ENCODE peak calls at places on chromosomes 4 and X, in seven cellular contexts. One of them, this sample, is unnamed.
A peak's percentile ranks its signal among the peaks of the same experiment; 100 is the strongest.

GRCh38 chr4:17523626-17524025 is 8.7 kb downstream of the CLRN2 start:
- DNase-seq in endothelial cell: no peak
- DNase-seq in osteoblast: no peak
- DNase-seq in ovary: no peak
- DNase-seq in CD4-positive, alpha-beta T cell: no peak
- DNase-seq in thyroid gland: no peak
- DNase-seq in foreskin fibroblast: no peak
- DNase-seq in this sample: no peak

GRCh38 chr4:110007217-110007616 is 94.5 kb downstream of the EGF start:
- DNase-seq in endothelial cell: no peak
- DNase-seq in osteoblast: no peak
- DNase-seq in ovary: no peak
- DNase-seq in CD4-positive, alpha-beta T cell: no peak
- DNase-seq in thyroid gland: no peak
- DNase-seq in foreskin fibroblast: no peak
- DNase-seq in this sample: no peak

GRCh38 chr4:92305878-92306520 is 2.2 kb downstream of the GRID2 start:
- DNase-seq in endothelial cell: peak; percentile 34
- DNase-seq in osteoblast: no peak
- DNase-seq in ovary: no peak
- DNase-seq in CD4-positive, alpha-beta T cell: no peak
- DNase-seq in thyroid gland: no peak
- DNase-seq in foreskin fibroblast: no peak
- DNase-seq in this sample: no peak

GRCh38 chr4:27638163-27638915 is 777.7 kb downstream of the STIM2 start:
- DNase-seq in endothelial cell: no peak
- DNase-seq in osteoblast: no peak
- DNase-seq in ovary: no peak
- DNase-seq in CD4-positive, alpha-beta T cell: no peak
- DNase-seq in thyroid gland: no peak
- DNase-seq in foreskin fibroblast: peak; percentile 6
- DNase-seq in this sample: no peak

GRCh38 chr4:153223935-153224334 is 19.7 kb downstream of the TRIM2 start:
- DNase-seq in endothelial cell: no peak
- DNase-seq in osteoblast: no peak
- DNase-seq in ovary: no peak
- DNase-seq in CD4-positive, alpha-beta T cell: no peak
- DNase-seq in thyroid gland: peak; percentile 80
- DNase-seq in foreskin fibroblast: peak; percentile 67
- DNase-seq in this sample: no peak

GRCh38 chr4:38424171-38424871 is 239.7 kb upstream of the KLF3 start:
- DNase-seq in endothelial cell: peak; percentile 69
- DNase-seq in osteoblast: no peak
- DNase-seq in ovary: peak; percentile 16
- DNase-seq in CD4-positive, alpha-beta T cell: no peak
- DNase-seq in thyroid gland: peak; percentile 8
- DNase-seq in foreskin fibroblast: no peak
- DNase-seq in this sample: no peak

GRCh38 chr4:169810325-169811323 is 52.9 kb upstream of the HPF1 start:
- DNase-seq in endothelial cell: peak; percentile 51
- DNase-seq in osteoblast: peak; percentile 92
- DNase-seq in ovary: no peak
- DNase-seq in CD4-positive, alpha-beta T cell: no peak
- DNase-seq in thyroid gland: peak; percentile 10
- DNase-seq in foreskin fibroblast: peak; percentile 85
- DNase-seq in this sample: no peak

GRCh38 chr4:5361968-5362367 is 310.7 kb downstream of the STK32B start:
- DNase-seq in endothelial cell: peak; percentile 15
- DNase-seq in osteoblast: no peak
- DNase-seq in ovary: no peak
- DNase-seq in CD4-positive, alpha-beta T cell: no peak
- DNase-seq in thyroid gland: no peak
- DNase-seq in foreskin fibroblast: peak; percentile 32
- DNase-seq in this sample: no peak

GRCh38 chr4:85760521-85760920 is 285.6 kb downstream of the ARHGAP24 start:
- DNase-seq in endothelial cell: no peak
- DNase-seq in osteoblast: no peak
- DNase-seq in ovary: no peak
- DNase-seq in CD4-positive, alpha-beta T cell: no peak
- DNase-seq in thyroid gland: no peak
- DNase-seq in foreskin fibroblast: peak; percentile 54
- DNase-seq in this sample: no peak

GRCh38 chr4:69689530-69690111 is 36.6 kb upstream of the UGT2A1 start:
- DNase-seq in endothelial cell: no peak
- DNase-seq in osteoblast: no peak
- DNase-seq in ovary: no peak
- DNase-seq in CD4-positive, alpha-beta T cell: no peak
- DNase-seq in thyroid gland: no peak
- DNase-seq in foreskin fibroblast: peak; percentile 60
- DNase-seq in this sample: no peak

GRCh38 chrX:144335402-144335801 is 451.5 kb downstream of the UBE2NL start:
- DNase-seq in endothelial cell: no peak
- DNase-seq in osteoblast: no peak
- DNase-seq in ovary: no peak
- DNase-seq in CD4-positive, alpha-beta T cell: no peak
- DNase-seq in thyroid gland: no peak
- DNase-seq in foreskin fibroblast: no peak
- DNase-seq in this sample: no peak

GRCh38 chr4:112523008-112523440 is 7.0 kb upstream of the NEUROG2 start:
- DNase-seq in endothelial cell: peak; percentile 77
- DNase-seq in osteoblast: peak; percentile 87
- DNase-seq in ovary: peak; percentile 28
- DNase-seq in CD4-positive, alpha-beta T cell: no peak
- DNase-seq in thyroid gland: no peak
- DNase-seq in foreskin fibroblast: peak; percentile 73
- DNase-seq in this sample: no peak

GRCh38 chrX:16431266-16431665 is 218.7 kb upstream of the S100G start:
- DNase-seq in endothelial cell: no peak
- DNase-seq in osteoblast: no peak
- DNase-seq in ovary: no peak
- DNase-seq in CD4-positive, alpha-beta T cell: no peak
- DNase-seq in thyroid gland: no peak
- DNase-seq in foreskin fibroblast: no peak
- DNase-seq in this sample: no peak

GRCh38 chrX:132094169-132094568 is 33.7 kb downstream of the FRMD7 start:
- DNase-seq in endothelial cell: no peak
- DNase-seq in osteoblast: no peak
- DNase-seq in ovary: no peak
- DNase-seq in CD4-positive, alpha-beta T cell: no peak
- DNase-seq in thyroid gland: no peak
- DNase-seq in foreskin fibroblast: peak; percentile 12
- DNase-seq in this sample: no peak

GRCh38 chrX:63993936-63994335 is 208.9 kb upstream of the ARHGEF9 start:
- DNase-seq in endothelial cell: no peak
- DNase-seq in osteoblast: no peak
- DNase-seq in ovary: no peak
- DNase-seq in CD4-positive, alpha-beta T cell: no peak
- DNase-seq in thyroid gland: no peak
- DNase-seq in foreskin fibroblast: no peak
- DNase-seq in this sample: no peak

GRCh38 chrX:140040397-140040796 is 75.1 kb upstream of the CXorf66 start:
- DNase-seq in endothelial cell: no peak
- DNase-seq in osteoblast: no peak
- DNase-seq in ovary: no peak
- DNase-seq in CD4-positive, alpha-beta T cell: no peak
- DNase-seq in thyroid gland: no peak
- DNase-seq in foreskin fibroblast: no peak
- DNase-seq in this sample: no peak

GRCh38 chr4:3531306-3531886 is 826 bp downstream of the LRPAP1 start:
- DNase-seq in endothelial cell: no peak
- DNase-seq in osteoblast: peak; percentile 94
- DNase-seq in ovary: no peak
- DNase-seq in CD4-positive, alpha-beta T cell: no peak
- DNase-seq in thyroid gland: no peak
- DNase-seq in foreskin fibroblast: peak; percentile 30
- DNase-seq in this sample: no peak

GRCh38 chr4:153064571-153064970 is 128.4 kb downstream of the FHDC1 start:
- DNase-seq in endothelial cell: no peak
- DNase-seq in osteoblast: peak; percentile 15
- DNase-seq in ovary: no peak
- DNase-seq in CD4-positive, alpha-beta T cell: no peak
- DNase-seq in thyroid gland: peak; percentile 24
- DNase-seq in foreskin fibroblast: no peak
- DNase-seq in this sample: no peak

GRCh38 chr4:89438102-89438831 is 130.7 kb upstream of the GPRIN3 start:
- DNase-seq in endothelial cell: no peak
- DNase-seq in osteoblast: peak; percentile 67
- DNase-seq in ovary: no peak
- DNase-seq in CD4-positive, alpha-beta T cell: peak; percentile 29
- DNase-seq in thyroid gland: peak; percentile 27
- DNase-seq in foreskin fibroblast: peak; percentile 58
- DNase-seq in this sample: no peak

GRCh38 chr4:5863461-5864113 is 29.3 kb downstream of the CRMP1 start:
- DNase-seq in endothelial cell: no peak
- DNase-seq in osteoblast: peak; percentile 94
- DNase-seq in ovary: no peak
- DNase-seq in CD4-positive, alpha-beta T cell: no peak
- DNase-seq in thyroid gland: no peak
- DNase-seq in foreskin fibroblast: peak; percentile 73
- DNase-seq in this sample: no peak

GRCh38 chr4:150960079-150960478 is 55.0 kb downstream of the LRBA start:
- DNase-seq in endothelial cell: no peak
- DNase-seq in osteoblast: peak; percentile 82
- DNase-seq in ovary: no peak
- DNase-seq in CD4-positive, alpha-beta T cell: no peak
- DNase-seq in thyroid gland: no peak
- DNase-seq in foreskin fibroblast: peak; percentile 54
- DNase-seq in this sample: no peak

GRCh38 chrX:38561126-38561868 is at the start of gene TSPAN7:
- DNase-seq in endothelial cell: peak; percentile 78
- DNase-seq in osteoblast: peak; percentile 86
- DNase-seq in ovary: peak; percentile 84
- DNase-seq in CD4-positive, alpha-beta T cell: peak; percentile 66
- DNase-seq in thyroid gland: peak; percentile 84
- DNase-seq in foreskin fibroblast: peak; percentile 80
- DNase-seq in this sample: peak; percentile 56

GRCh38 chrX:37504991-37505390 is 66.5 kb upstream of the LANCL3 start:
- DNase-seq in endothelial cell: no peak
- DNase-seq in osteoblast: no peak
- DNase-seq in ovary: no peak
- DNase-seq in CD4-positive, alpha-beta T cell: no peak
- DNase-seq in thyroid gland: no peak
- DNase-seq in foreskin fibroblast: no peak
- DNase-seq in this sample: no peak

GRCh38 chrX:37509349-37509748 is 62.1 kb upstream of the LANCL3 start:
- DNase-seq in endothelial cell: peak; percentile 3
- DNase-seq in osteoblast: no peak
- DNase-seq in ovary: no peak
- DNase-seq in CD4-positive, alpha-beta T cell: no peak
- DNase-seq in thyroid gland: no peak
- DNase-seq in foreskin fibroblast: no peak
- DNase-seq in this sample: no peak
- TF ChIP-seq CTCF in endothelial cell: no peak
- TF ChIP-seq CTCF in osteoblast: peak; percentile 36
- TF ChIP-seq CTCF in ovary: no peak
- TF ChIP-seq CTCF in CD4-positive, alpha-beta T cell: no peak
- TF ChIP-seq CTCF in thyroid gland: peak; percentile 21
- TF ChIP-seq CTCF in foreskin fibroblast: no peak
- TF ChIP-seq CTCF in this sample: no peak

GRCh38 chr4:55838356-55838755 is 15.1 kb upstream of the EXOC1 start:
- DNase-seq in endothelial cell: no peak
- DNase-seq in osteoblast: no peak
- DNase-seq in ovary: no peak
- DNase-seq in CD4-positive, alpha-beta T cell: no peak
- DNase-seq in thyroid gland: no peak
- DNase-seq in foreskin fibroblast: peak; percentile 65
- DNase-seq in this sample: no peak
- TF ChIP-seq CTCF in endothelial cell: no peak
- TF ChIP-seq CTCF in osteoblast: no peak
- TF ChIP-seq CTCF in ovary: no peak
- TF ChIP-seq CTCF in CD4-positive, alpha-beta T cell: no peak
- TF ChIP-seq CTCF in thyroid gland: no peak
- TF ChIP-seq CTCF in foreskin fibroblast: no peak
- TF ChIP-seq CTCF in this sample: no peak

DNA sequence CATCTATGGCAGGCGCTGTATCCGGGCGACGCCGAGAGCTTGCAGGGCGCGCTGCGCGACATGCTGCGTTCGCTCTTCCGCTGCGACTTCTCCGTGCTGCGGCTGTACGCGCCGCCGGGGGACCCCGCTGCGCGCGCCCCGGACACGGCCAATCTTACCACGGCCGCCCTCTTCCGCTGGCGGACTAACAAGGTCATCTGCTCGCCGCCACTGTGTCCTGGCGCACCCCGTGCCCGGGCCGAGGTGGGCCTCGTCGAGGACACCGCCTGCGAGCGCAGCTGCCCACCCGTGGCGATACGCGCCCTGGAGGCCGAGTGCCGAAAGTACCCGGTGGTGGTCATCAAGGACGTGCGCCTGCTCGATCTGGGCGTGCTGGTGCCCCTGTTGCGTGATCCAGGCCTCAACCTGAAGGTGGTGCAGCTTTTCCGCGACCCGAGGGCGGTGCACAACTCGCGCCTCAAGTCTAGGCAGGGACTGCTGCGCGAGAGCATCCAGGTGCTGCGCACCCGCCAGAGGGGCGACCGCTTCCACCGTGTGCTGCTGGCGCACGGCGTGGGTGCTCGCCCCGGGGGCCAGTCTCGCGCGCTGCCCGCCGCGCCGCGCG is 874 bp downstream of the CHST7 start:
- DNase-seq in endothelial cell: peak; percentile 47
- DNase-seq in osteoblast: peak; percentile 57
- DNase-seq in ovary: peak; percentile 27
- DNase-seq in CD4-positive, alpha-beta T cell: peak; percentile 21
- DNase-seq in thyroid gland: peak; percentile 8
- DNase-seq in foreskin fibroblast: peak; percentile 46
- DNase-seq in this sample: peak; percentile 35
- TF ChIP-seq CTCF in endothelial cell: no peak
- TF ChIP-seq CTCF in osteoblast: no peak
- TF ChIP-seq CTCF in ovary: no peak
- TF ChIP-seq CTCF in CD4-positive, alpha-beta T cell: no peak
- TF ChIP-seq CTCF in thyroid gland: no peak
- TF ChIP-seq CTCF in foreskin fibroblast: no peak
- TF ChIP-seq CTCF in this sample: no peak

GRCh38 chr4:36388710-36389109 is 107.3 kb downstream of the DTHD1 start:
- DNase-seq in endothelial cell: no peak
- DNase-seq in osteoblast: no peak
- DNase-seq in ovary: no peak
- DNase-seq in CD4-positive, alpha-beta T cell: no peak
- DNase-seq in thyroid gland: no peak
- DNase-seq in foreskin fibroblast: no peak
- DNase-seq in this sample: no peak

GRCh38 chr4:36385951-36386561 is 104.6 kb downstream of the DTHD1 start:
- DNase-seq in endothelial cell: peak; percentile 4
- DNase-seq in osteoblast: no peak
- DNase-seq in ovary: no peak
- DNase-seq in CD4-positive, alpha-beta T cell: peak; percentile 41
- DNase-seq in thyroid gland: no peak
- DNase-seq in foreskin fibroblast: no peak
- DNase-seq in this sample: peak; percentile 43

GRCh38 chr4:36392049-36392448 is 110.6 kb downstream of the DTHD1 start:
- DNase-seq in endothelial cell: no peak
- DNase-seq in osteoblast: no peak
- DNase-seq in ovary: no peak
- DNase-seq in CD4-positive, alpha-beta T cell: no peak
- DNase-seq in thyroid gland: no peak
- DNase-seq in foreskin fibroblast: no peak
- DNase-seq in this sample: no peak

DNA sequence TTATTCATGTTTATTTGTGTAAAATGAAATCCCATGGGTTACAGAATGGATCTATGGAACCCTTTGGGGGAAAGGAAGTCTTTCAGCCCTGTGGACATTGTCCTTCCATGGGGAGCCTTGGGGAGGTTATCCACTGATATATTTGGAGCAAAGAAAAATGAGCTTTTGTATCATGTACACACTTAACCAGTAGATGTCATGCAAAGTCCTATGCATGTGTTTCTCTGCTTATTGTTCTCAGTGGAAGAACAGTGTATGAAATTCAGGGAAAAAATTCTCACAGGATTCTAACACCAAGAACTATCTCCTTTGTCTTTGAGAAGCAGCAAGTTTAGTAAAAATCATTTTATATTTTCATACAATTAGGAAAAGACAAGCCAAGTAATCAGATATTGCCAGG is 105.3 kb downstream of the DTHD1 start:
- DNase-seq in endothelial cell: no peak
- DNase-seq in osteoblast: no peak
- DNase-seq in ovary: no peak
- DNase-seq in CD4-positive, alpha-beta T cell: no peak
- DNase-seq in thyroid gland: no peak
- DNase-seq in foreskin fibroblast: no peak
- DNase-seq in this sample: no peak
- TF ChIP-seq CTCF in endothelial cell: no peak
- TF ChIP-seq CTCF in osteoblast: no peak
- TF ChIP-seq CTCF in ovary: no peak
- TF ChIP-seq CTCF in CD4-positive, alpha-beta T cell: no peak
- TF ChIP-seq CTCF in thyroid gland: no peak
- TF ChIP-seq CTCF in foreskin fibroblast: no peak
- TF ChIP-seq CTCF in this sample: no peak

This sample was measured in natural killer cell.